ENCODE peak calls at places on chromosomes 12 and 14, in seven cellular contexts. H, U, V, I, F, E and A are unnamed samples.

GRCh38 chr12:22275847-22276246 is 58.7 kb downstream of the ST8SIA1 start:
- DNase-seq in E (peak; percentile 82), F (no peak), V (no peak), U (peak; percentile 90), H (no peak), I (no peak), A (no peak)

GRCh38 chr12:130104596-130105253 is 57.5 kb upstream of the FZD10 start:
- DNase-seq in V (no peak), H (no peak), E (no peak), I (no peak), F (no peak), U (no peak), A (no peak)

GRCh38 chr14:52443506-52443905 is 108.8 kb downstream of the TXNDC16 start:
- DNase-seq in I (no peak), V (no peak), H (no peak), F (no peak), U (no peak), E (no peak), A (no peak)

GRCh38 chr12:44227601-44228000 is 391.7 kb downstream of the TMEM117 start:
- DNase-seq in U (no peak), V (no peak), F (no peak), H (no peak), E (no peak), I (no peak), A (no peak)

GRCh38 chr14:94337274-94337673 is 14.1 kb upstream of the SERPINA6 start:
- DNase-seq in H (no peak), F (no peak), I (no peak), V (no peak), U (no peak), E (no peak), A (no peak)

GRCh38 chr12:6644257-6644596 is 3.0 kb downstream of the ACRBP start:
- DNase-seq in F (no peak), V (no peak), I (no peak), E (no peak), U (no peak), H (no peak), A (peak; percentile 70)

GRCh38 chr12:121970901-121971300 is 50.8 kb upstream of the BCL7A start:
- DNase-seq in E (no peak), I (no peak), V (no peak), F (no peak), H (no peak), U (no peak), A (no peak)

GRCh38 chr14:69090187-69090789 is 62.6 kb downstream of the DCAF5 start:
- DNase-seq in I (peak; percentile 18), V (peak; percentile 15), E (no peak), F (no peak), U (no peak), H (no peak), A (peak; percentile 9)

GRCh38 chr14:96965885-96966595 is 168.9 kb downstream of the VRK1 start:
- DNase-seq in U (no peak), I (no peak), E (no peak), F (no peak), H (no peak), V (no peak), A (no peak)

GRCh38 chr12:131808744-131809371 is 19.3 kb upstream of the MMP17 start:
- DNase-seq in V (no peak), H (peak; percentile 40), F (no peak), U (no peak), E (no peak), I (peak; percentile 36), A (peak; percentile 53)